ENCODE peak calls at places on chromosomes 13 and 19, in seven cellular contexts. J is IMR-90, Y is mesendoderm, A is H9, X is neuronal stem cell, R is mesenchymal stem cell, K is trophoblast cell. C is an unnamed sample.

GRCh38 chr13:101049166-101049850 is 367.0 kb downstream of the NALCN start:
- DNase-seq in J (no peak), Y (no peak), A (no peak), X (no peak), R (no peak), K (no peak), C (no peak)

GRCh38 chr19:27776020-27776419 is 1436.9 kb downstream of the UQCRFS1 start:
- DNase-seq in J (peak), Y (peak), A (peak), X (no peak), R (peak), K (no peak), C (peak)

GRCh38 chr13:43153436-43154082 is 130.2 kb downstream of the DNAJC15 start:
- DNase-seq in J (peak), Y (peak), A (no peak), X (no peak), R (peak), K (peak), C (no peak)

GRCh38 chr13:33524086-33524485 is 238.5 kb upstream of the STARD13 start:
- DNase-seq in J (peak), Y (no peak), A (no peak), X (no peak), R (peak), K (no peak), C (no peak)

GRCh38 chr19:13637664-13638063 is 126.7 kb upstream of the MRI1 start:
- DNase-seq in J (peak), Y (no peak), A (no peak), X (no peak), R (no peak), K (no peak), C (no peak)

GRCh38 chr19:35090160-35090794 is 25.3 kb upstream of the FXYD3 start:
- DNase-seq in J (peak), Y (peak), A (peak), X (peak), R (peak), K (peak), C (no peak)

GRCh38 chr13:110953833-110954532 is 39.1 kb upstream of the ANKRD10 start:
- DNase-seq in J (no peak), Y (no peak), A (no peak), X (no peak), R (no peak), K (no peak), C (peak)

GRCh38 chr13:100300708-100301107 is 211.8 kb downstream of the PCCA start:
- DNase-seq in J (no peak), Y (no peak), A (no peak), X (no peak), R (no peak), K (no peak), C (no peak)

GRCh38 chr19:18869231-18869575 is 26.8 kb downstream of the CERS1 start:
- DNase-seq in J (no peak), Y (no peak), A (no peak), X (no peak), R (no peak), K (no peak), C (no peak)

GRCh38 chr13:112688560-112689497 is 1.0 kb upstream of the ATP11A start:
- DNase-seq in J (no peak), Y (peak), A (peak), X (no peak), R (peak), K (no peak), C (peak)

GRCh38 chr13:89029062-89029461 is 1357.9 kb downstream of the SLITRK5 start:
- DNase-seq in J (no peak), Y (no peak), A (no peak), X (no peak), R (no peak), K (no peak), C (no peak)

DNA sequence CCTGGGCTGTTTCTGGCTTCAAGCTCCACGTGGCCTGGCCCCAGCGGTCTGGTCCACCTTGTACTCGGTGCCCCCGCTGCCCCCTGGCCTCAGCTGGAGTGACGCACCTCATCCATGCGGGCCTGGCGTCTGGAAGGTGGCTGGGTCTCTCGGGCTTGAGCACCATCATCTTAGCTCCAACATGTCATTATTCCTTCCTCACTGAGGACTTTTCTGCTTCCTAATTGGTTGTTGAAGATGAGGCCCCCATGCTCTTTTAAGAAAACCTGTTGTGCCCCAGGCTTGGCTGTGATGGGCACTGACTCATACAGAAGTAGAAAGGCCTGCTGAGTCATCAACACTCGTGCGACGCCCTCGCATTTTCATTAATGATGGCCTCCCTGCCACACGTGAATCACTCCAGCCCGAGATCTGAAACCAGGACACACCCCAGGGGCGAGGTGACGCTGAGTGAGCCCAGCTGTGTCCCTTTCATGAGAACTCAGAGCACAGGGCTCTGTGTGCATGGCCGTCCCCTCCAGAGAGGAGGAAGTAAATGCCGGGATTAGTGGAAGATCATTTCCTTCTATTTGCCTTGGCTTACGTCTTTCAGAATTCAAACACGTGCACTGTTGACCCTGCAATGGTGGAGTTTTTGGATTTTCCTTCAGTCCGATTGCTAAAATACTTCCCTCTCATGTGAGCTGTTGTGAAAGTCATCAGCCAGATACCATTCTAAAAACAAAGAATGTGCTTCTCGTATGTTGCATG is 14.0 kb upstream of the GJA3 start:
- DNase-seq in J (peak), Y (peak), A (peak), X (no peak), R (peak), K (peak), C (no peak)
- H2AK5ac ChIP-seq in J (peak), Y (no peak), A (no peak), X (no peak), R (peak), K (no peak), C (no peak)

GRCh38 chr19:21694171-21694906 is 73.0 kb downstream of the ZNF100 start:
- DNase-seq in J (no peak), Y (no peak), A (no peak), X (no peak), R (no peak), K (no peak), C (no peak)

GRCh38 chr19:21697171-21697570 is 70.2 kb downstream of the ZNF100 start:
- DNase-seq in J (no peak), Y (no peak), A (no peak), X (no peak), R (no peak), K (no peak), C (no peak)

GRCh38 chr19:21697698-21698097 is 69.7 kb downstream of the ZNF100 start:
- DNase-seq in J (no peak), Y (peak), A (no peak), X (no peak), R (no peak), K (no peak), C (no peak)

GRCh38 chr19:21698215-21698614 is 69.2 kb downstream of the ZNF100 start:
- DNase-seq in J (peak), Y (peak), A (no peak), X (peak), R (peak), K (peak), C (no peak)

GRCh38 chr19:21699197-21699596 is 68.2 kb downstream of the ZNF100 start:
- DNase-seq in J (no peak), Y (peak), A (peak), X (no peak), R (no peak), K (no peak), C (peak)
- H2BK5ac ChIP-seq in J (no peak), Y (no peak), A (no peak), X (no peak), R (no peak), K (no peak), C (no peak)

DNA sequence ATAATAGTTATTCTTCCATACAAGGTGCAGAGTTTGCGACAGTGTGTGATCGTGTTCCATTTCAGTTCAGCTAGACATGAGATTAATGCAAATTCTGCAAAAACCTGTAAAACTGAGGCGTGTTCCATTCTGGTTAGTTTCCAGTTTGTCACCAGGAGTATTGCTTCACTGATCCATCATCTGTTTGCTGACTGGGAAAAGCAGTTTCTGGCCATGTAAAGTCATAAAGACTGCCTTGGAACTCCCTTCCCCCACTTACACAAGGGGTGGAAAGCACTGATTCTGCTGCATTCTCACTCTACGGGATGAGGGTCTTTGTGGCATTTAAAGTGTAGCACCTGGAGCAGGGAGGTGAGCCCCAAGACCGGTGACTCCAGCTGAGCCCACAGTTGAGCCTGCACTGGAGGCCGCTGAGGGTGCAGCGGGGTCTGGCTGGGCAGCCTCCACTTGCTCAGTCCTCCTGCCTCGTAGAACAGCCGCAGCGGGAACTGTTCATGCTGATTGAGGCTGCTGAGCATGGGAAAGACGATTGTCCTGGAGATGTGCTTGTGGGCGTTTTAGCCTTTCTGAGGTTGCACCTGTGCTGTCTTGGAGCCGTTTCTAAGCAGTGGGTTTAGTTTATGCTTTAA is 2.0 kb downstream of the ZNF57 start:
- DNase-seq in J (no peak), Y (no peak), A (no peak), X (no peak), R (no peak), K (no peak), C (no peak)
- H2AK5ac ChIP-seq in J (no peak), Y (no peak), A (no peak), X (no peak), R (no peak), K (no peak), C (no peak)

GRCh38 chr13:22563272-22563671 is 617.5 kb upstream of the SGCG start:
- DNase-seq in J (no peak), Y (no peak), A (no peak), X (no peak), R (no peak), K (no peak), C (no peak)

GRCh38 chr13:22562116-22562515 is 618.7 kb upstream of the SGCG start:
- DNase-seq in J (no peak), Y (no peak), A (no peak), X (no peak), R (no peak), K (no peak), C (no peak)

GRCh38 chr13:22561581-22561980 is 619.2 kb upstream of the SGCG start:
- DNase-seq in J (no peak), Y (no peak), A (no peak), X (no peak), R (no peak), K (no peak), C (no peak)
- H2BK5ac ChIP-seq in J (no peak), Y (no peak), A (no peak), X (no peak), R (no peak), K (no peak), C (no peak)

C was measured in H1.